ENCODE peak calls at places on chromosomes 7 and 10, in six cellular contexts. V is right lobe of liver, M is psoas muscle, B is AG04450, W is G401, T is keratinocyte. Y is an unnamed sample.

GRCh38 chr7:107972075-107972482 is 30.9 kb downstream of the LAMB1 start:
- DNase-seq in B (peak; percentile 70), V (no peak), T (no peak), M (no peak), W (no peak), Y (no peak)

GRCh38 chr7:30906014-30906413 is 5.6 kb upstream of the AQP1 start:
- DNase-seq in T (no peak), M (no peak), W (no peak), B (no peak), V (no peak), Y (no peak)

GRCh38 chr7:30159698-30160143 is 24.9 kb downstream of the MTURN start:
- DNase-seq in B (no peak), T (no peak), V (no peak), W (no peak), M (no peak), Y (no peak)

GRCh38 chr7:70044064-70044463 is 445.8 kb downstream of the AUTS2 start:
- DNase-seq in T (no peak), B (no peak), V (no peak), M (no peak), W (no peak), Y (no peak)

GRCh38 chr7:121302214-121302745 is 26.5 kb upstream of the WNT16 start:
- DNase-seq in B (peak; percentile 54), M (no peak), T (no peak), V (no peak), W (no peak), Y (no peak)

GRCh38 chr10:101217450-101218281 is 11.6 kb downstream of the LBX1 start:
- DNase-seq in B (no peak), V (peak; percentile 58), W (peak; percentile 38), T (no peak), M (no peak), Y (no peak)

GRCh38 chr10:127612-128432 is 7.4 kb upstream of the ZMYND11 start:
- DNase-seq in T (no peak), B (no peak), V (no peak), W (no peak), M (no peak), Y (peak; percentile 23)

GRCh38 chr7:93055543-93056107 is 62.2 kb downstream of the SAMD9 start:
- DNase-seq in M (no peak), V (no peak), B (no peak), W (peak; percentile 64), T (no peak), Y (no peak)

GRCh38 chr7:41224063-41224763 is 478.7 kb downstream of the INHBA start:
- DNase-seq in T (peak; percentile 92), V (no peak), M (no peak), W (no peak), B (no peak), Y (no peak)

GRCh38 chr7:57205000-57205399 is 72.8 kb upstream of the ZNF479 start:
- DNase-seq in M (no peak), W (no peak), T (no peak), B (no peak), V (no peak), Y (no peak)

GRCh38 chr10:121284952-121285351 is 313.3 kb downstream of the FGFR2 start:
- DNase-seq in W (no peak), T (no peak), M (no peak), B (no peak), V (no peak), Y (no peak)

GRCh38 chr10:51588984-51589383 is 110.4 kb downstream of the CSTF2T start:
- DNase-seq in V (no peak), B (no peak), W (no peak), M (no peak), T (no peak), Y (no peak)

GRCh38 chr10:4057725-4058513 is 272.9 kb upstream of the KLF6 start:
- DNase-seq in B (no peak), V (no peak), W (no peak), T (no peak), M (no peak), Y (no peak)

GRCh38 chr10:93309062-93309461 is 173.1 kb downstream of the MYOF start:
- DNase-seq in M (no peak), V (no peak), B (no peak), T (no peak), W (no peak), Y (no peak)

GRCh38 chr7:22589641-22590141 is 89.7 kb upstream of the STEAP1B start:
- DNase-seq in V (peak; percentile 49), B (no peak), T (no peak), W (no peak), M (peak; percentile 70), Y (peak; percentile 68)

GRCh38 chr10:1043532-1043995 is 5.4 kb downstream of the IDI1 start:
- DNase-seq in W (no peak), V (no peak), T (no peak), M (peak; percentile 28), B (no peak), Y (peak; percentile 22)

GRCh38 chr7:75795831-75796285 is 17.7 kb downstream of the CCL24 start:
- DNase-seq in T (no peak), M (peak; percentile 58), V (no peak), B (no peak), W (no peak), Y (peak; percentile 42)

GRCh38 chr10:73641272-73642060 is at the start of gene MYOZ1:
- DNase-seq in V (no peak), T (no peak), M (peak; percentile 44), W (no peak), B (no peak), Y (no peak)